ENCODE peak calls at places on chromosome 1, in four cellular contexts. H, Y, G and E are unnamed samples.

GRCh38 chr1:174116042-174116441 is 43.3 kb upstream of the RABGAP1L start:
- DNase-seq in Y (peak; percentile 87), G (no peak), H (no peak), E (peak; percentile 91)

GRCh38 chr1:17834561-17835100 is 79.5 kb downstream of the ACTL8 start:
- DNase-seq in Y (no peak), H (no peak), G (no peak), E (no peak)

GRCh38 chr1:90810006-90810405 is 92.9 kb upstream of the BARHL2 start:
- DNase-seq in G (no peak), H (no peak), Y (no peak), E (no peak)

GRCh38 chr1:173206816-173207595 is at the start of gene TNFSF4:
- DNase-seq in H (no peak), Y (no peak), G (no peak), E (no peak)

GRCh38 chr1:223716302-223716862 is 4.0 kb downstream of the CAPN2 start:
- DNase-seq in Y (no peak), H (no peak), G (no peak), E (peak; percentile 37)

GRCh38 chr1:109821221-109821669 is 57.5 kb upstream of the EPS8L3 start:
- DNase-seq in G (peak; percentile 16), H (no peak), Y (peak; percentile 88), E (peak; percentile 96)

GRCh38 chr1:193264313-193265065 is 78.1 kb upstream of the B3GALT2 start:
- DNase-seq in Y (no peak), H (no peak), G (no peak), E (no peak)

GRCh38 chr1:53340660-53341520 is 13.0 kb upstream of the LRP8 start:
- DNase-seq in G (no peak), Y (no peak), H (peak; percentile 34), E (no peak)

GRCh38 chr1:2946999-2947650 is 74.1 kb upstream of the ACTRT2 start:
- DNase-seq in G (no peak), Y (no peak), H (no peak), E (no peak)

GRCh38 chr1:21668232-21669032 is 725 bp downstream of the RAP1GAP start:
- DNase-seq in G (peak; percentile 37), Y (no peak), H (no peak), E (no peak)

GRCh38 chr1:172912765-172913260 is 137.9 kb downstream of the TNFSF18 start:
- DNase-seq in Y (no peak), G (no peak), H (no peak), E (no peak)

GRCh38 chr1:43936470-43937151 is 3.0 kb downstream of the ARTN start:
- DNase-seq in H (no peak), G (peak; percentile 72), Y (no peak), E (no peak)

GRCh38 chr1:30103708-30104107 is 619.7 kb downstream of the MATN1 start:
- DNase-seq in G (no peak), Y (no peak), H (no peak), E (no peak)

GRCh38 chr1:30102605-30103004 is 620.8 kb downstream of the MATN1 start:
- DNase-seq in H (no peak), G (no peak), Y (no peak), E (no peak)

GRCh38 chr1:30109853-30110252 is 613.5 kb downstream of the MATN1 start:
- DNase-seq in H (no peak), G (no peak), Y (no peak), E (peak; percentile 30)

GRCh38 chr1:30104551-30104950 is 618.8 kb downstream of the MATN1 start:
- DNase-seq in Y (no peak), H (no peak), G (no peak), E (no peak)

DNA sequence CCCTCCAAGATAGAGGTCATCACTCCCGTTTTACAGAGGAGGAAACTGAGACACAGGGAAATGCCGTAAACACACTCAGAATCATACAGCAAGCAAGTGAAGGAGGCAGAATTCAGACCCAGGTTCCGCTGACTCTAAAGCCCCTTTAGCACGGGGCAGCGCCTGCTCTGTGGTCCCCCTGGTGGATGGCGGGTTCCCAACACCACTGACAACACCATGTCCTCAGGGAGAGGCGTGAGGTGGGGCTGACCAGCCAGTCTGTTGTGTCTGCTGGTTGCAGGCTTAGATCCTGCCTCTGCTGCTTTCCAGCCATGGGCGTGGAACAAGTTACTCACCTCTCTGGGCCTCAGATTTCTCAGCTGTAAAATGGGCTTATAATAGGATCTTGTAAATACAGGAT is 617.3 kb downstream of the MATN1 start:
- DNase-seq in H (no peak), G (no peak), Y (peak; percentile 11), E (peak; percentile 22)
- TF ChIP-seq CTCF in H (peak; percentile 79), G (peak; percentile 13), Y (peak; percentile 42), E (no peak)

GRCh38 chr1:243793298-243793697 is 56.7 kb downstream of the AKT3 start:
- DNase-seq in Y (no peak), G (no peak), H (no peak), E (no peak)
- TF ChIP-seq CTCF in Y (no peak), G (no peak), H (no peak), E (no peak)

GRCh38 chr1:7303554-7304347 is 467.3 kb upstream of the VAMP3 start:
- DNase-seq in H (no peak), Y (no peak), G (no peak), E (peak; percentile 23)

GRCh38 chr1:7301346-7301993 is 469.6 kb upstream of the VAMP3 start:
- DNase-seq in H (peak; percentile 42), G (no peak), Y (no peak), E (no peak)

GRCh38 chr1:7302126-7302525 is 469.0 kb upstream of the VAMP3 start:
- DNase-seq in H (no peak), Y (no peak), G (no peak), E (no peak)

GRCh38 chr1:7300893-7301292 is 470.2 kb upstream of the VAMP3 start:
- DNase-seq in G (no peak), Y (peak; percentile 67), H (peak; percentile 32), E (peak; percentile 73)

DNA sequence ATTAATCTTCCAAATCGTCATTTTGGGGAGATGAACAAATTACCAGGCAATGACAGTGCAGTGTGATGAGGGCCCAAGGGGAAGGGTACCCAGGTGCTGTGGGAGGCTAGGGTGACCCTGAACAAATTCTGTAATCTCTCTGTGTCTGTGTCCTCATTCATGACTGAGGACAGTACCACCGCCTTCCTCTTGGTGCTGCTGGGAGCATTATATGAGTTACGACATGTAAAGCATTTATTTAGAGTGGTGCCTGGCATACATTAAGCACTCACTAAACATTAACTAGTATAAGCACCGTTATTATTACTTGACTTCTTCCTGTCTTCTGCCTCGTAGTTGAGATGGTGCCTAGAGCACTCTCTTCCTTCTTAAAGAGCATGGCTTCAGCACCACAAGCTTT is 468.2 kb upstream of the VAMP3 start:
- DNase-seq in H (no peak), Y (peak; percentile 5), G (no peak), E (no peak)
- TF ChIP-seq CTCF in H (peak; percentile 22), Y (no peak), G (no peak), E (no peak)

DNA sequence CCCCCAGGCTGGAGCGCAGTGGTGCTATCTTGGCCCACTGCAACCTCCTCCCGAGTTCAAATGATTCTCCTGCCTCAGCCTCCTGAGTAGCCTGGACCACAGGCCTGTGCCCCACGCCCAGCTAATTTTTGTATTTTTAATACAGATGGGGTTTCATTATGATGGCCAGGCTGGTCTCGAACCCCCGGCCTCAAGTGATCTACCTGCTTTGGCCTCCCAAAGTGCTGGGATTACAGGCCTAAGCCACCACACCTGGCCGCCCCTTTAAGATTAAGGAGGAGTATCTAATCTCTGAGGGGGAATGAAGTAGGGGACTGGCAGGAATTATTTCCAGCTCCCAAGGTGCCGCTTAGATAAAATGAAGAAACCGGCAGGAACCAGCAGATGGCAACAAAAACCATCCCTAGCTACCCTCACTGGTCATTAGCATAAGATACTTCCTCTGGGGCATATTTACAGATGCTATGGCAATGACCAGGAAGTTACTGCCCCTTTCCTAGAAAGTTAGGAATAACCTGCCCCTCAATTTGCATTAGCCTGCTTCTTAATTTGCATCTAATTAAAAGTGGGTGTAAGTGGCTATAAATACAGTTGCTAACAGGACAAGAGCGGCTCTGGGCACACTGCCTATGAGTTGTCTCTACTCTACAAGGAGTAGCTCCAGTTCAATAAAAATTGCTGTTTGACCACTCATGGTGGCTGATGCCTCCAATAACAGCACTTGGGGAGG is 7.1 kb upstream of the NSUN4 start:
- DNase-seq in H (no peak), G (peak; percentile 57), Y (peak; percentile 49), E (peak; percentile 49)
- TF ChIP-seq CTCF in H (peak; percentile 58), G (peak; percentile 55), Y (peak; percentile 36), E (no peak)